ENCODE peak calls at places on chromosomes 4 and X, in nine cellular contexts. O is body of pancreas, L is aorta, X is thoracic aorta, E is endodermal cell, H is SK-N-MC, F is heart right ventricle, D is OCI-LY7, P is endothelial cell of umbilical vein. M is an unnamed sample.
A peak's percentile ranks its signal among the peaks of the same experiment; 100 is the strongest.

GRCh38 chrX:1242901-1243402 is 25.7 kb upstream of the CSF2RA start:
- DNase-seq in F (no peak), D (no peak), L (peak; percentile 28), X (no peak), E (peak; percentile 82), O (no peak), P (no peak), H (no peak), M (no peak)

GRCh38 chr4:189533603-189534002 is 407.1 kb upstream of the FRG1 start:
- DNase-seq in P (no peak), F (no peak), D (no peak), X (no peak), L (no peak), E (no peak), H (no peak), O (no peak), M (no peak)

GRCh38 chr4:1516261-1516660 is 110.0 kb upstream of the NKX1-1 start:
- DNase-seq in L (peak; percentile 49), O (no peak), X (no peak), F (no peak), P (no peak), E (no peak), H (no peak), D (no peak), M (no peak)

GRCh38 chrX:108309144-108309543 is 129.1 kb downstream of the COL4A6 start:
- DNase-seq in O (no peak), E (no peak), F (no peak), D (no peak), L (no peak), P (peak; percentile 19), X (no peak), H (no peak), M (no peak)

GRCh38 chr4:126748736-126749135 is 884.0 kb upstream of the INTU start:
- DNase-seq in F (no peak), D (no peak), L (no peak), P (no peak), X (no peak), H (no peak), E (no peak), O (no peak), M (no peak)

GRCh38 chr4:174365018-174365587 is 81.4 kb downstream of the CEP44 start:
- DNase-seq in P (peak; percentile 18), H (no peak), E (no peak), D (peak; percentile 42), F (peak; percentile 14), X (no peak), L (no peak), O (no peak), M (no peak)

GRCh38 chrX:40366661-40367060 is 214.1 kb upstream of the ATP6AP2 start:
- DNase-seq in L (no peak), H (no peak), D (no peak), X (no peak), O (no peak), F (no peak), P (no peak), E (peak; percentile 85), M (no peak)

GRCh38 chr4:29560452-29560851 is 1159.7 kb upstream of the PCDH7 start:
- DNase-seq in D (no peak), X (no peak), E (no peak), P (no peak), L (no peak), O (no peak), F (no peak), H (no peak), M (no peak)

GRCh38 chrX:47515941-47516649 is 33.1 kb upstream of the ZNF41 start:
- DNase-seq in L (no peak), E (no peak), F (no peak), H (no peak), D (no peak), X (no peak), P (no peak), O (no peak), M (no peak)

GRCh38 chr4:114056599-114056998 is 77.2 kb upstream of the ARSJ start:
- DNase-seq in O (no peak), F (no peak), D (no peak), L (no peak), E (no peak), X (no peak), P (no peak), H (no peak), M (no peak)

GRCh38 chr4:114052227-114052626 is 72.8 kb upstream of the ARSJ start:
- DNase-seq in L (no peak), F (peak; percentile 14), O (no peak), D (no peak), P (no peak), X (no peak), H (no peak), E (no peak), M (no peak)

GRCh38 chr4:114057746-114058145 is 78.3 kb upstream of the ARSJ start:
- DNase-seq in H (no peak), E (no peak), F (no peak), P (no peak), O (no peak), D (no peak), X (no peak), L (no peak), M (no peak)
- H3K9me3 ChIP-seq in H (no peaks in the 10 kb centered on the region), E (peaks cover 40% of the 10 kb centered on the region), F (no peaks in the 10 kb centered on the region), P (no peaks in the 10 kb centered on the region), O (no peaks in the 10 kb centered on the region), D (no peaks in the 10 kb centered on the region), X (no peaks in the 10 kb centered on the region), L (no peaks in the 10 kb centered on the region), M (peaks cover 2% of the 10 kb centered on the region)

GRCh38 chr4:168265327-168265726 is 53.2 kb downstream of the DDX60 start:
- DNase-seq in D (no peak), F (peak; percentile 20), O (no peak), L (no peak), X (no peak), H (no peak), P (no peak), E (no peak), M (no peak)
- H3K36me3 ChIP-seq in D (no peaks in the 10 kb centered on the region), F (peaks cover 81% of the 10 kb centered on the region), O (no peaks in the 10 kb centered on the region), L (peaks cover 3% of the 10 kb centered on the region), X (peaks cover 13% of the 10 kb centered on the region), H (no peaks in the 10 kb centered on the region), P (peaks cover 2% of the 10 kb centered on the region), E (no peaks in the 10 kb centered on the region), M (no peaks in the 10 kb centered on the region)

GRCh38 chr4:186712690-186713089 is 11.0 kb downstream of the FAT1 start:
- DNase-seq in X (no peak), O (no peak), P (no peak), D (no peak), E (no peak), H (no peak), L (no peak), F (peak; percentile 67), M (no peak)
- H3K9me3 ChIP-seq in X (no peaks in the 10 kb centered on the region), O (no peaks in the 10 kb centered on the region), P (no peaks in the 10 kb centered on the region), D (no peaks in the 10 kb centered on the region), E (no peaks in the 10 kb centered on the region), H (no peaks in the 10 kb centered on the region), L (no peaks in the 10 kb centered on the region), F (no peaks in the 10 kb centered on the region), M (peaks cover 2% of the 10 kb centered on the region)

GRCh38 chr4:83326546-83326945 is 8.1 kb downstream of the HPSE start:
- DNase-seq in F (no peak), H (no peak), O (no peak), E (no peak), X (no peak), D (no peak), L (no peak), P (no peak), M (no peak)

GRCh38 chr4:83329521-83330105 is 5.0 kb downstream of the HPSE start:
- DNase-seq in L (no peak), F (no peak), H (no peak), X (no peak), P (peak; percentile 63), E (no peak), D (no peak), O (no peak), M (no peak)

GRCh38 chr4:83331959-83332358 is 2.7 kb downstream of the HPSE start:
- DNase-seq in P (no peak), O (no peak), E (no peak), D (no peak), H (no peak), L (no peak), F (no peak), X (no peak), M (no peak)

GRCh38 chr4:83323136-83323535 is 11.5 kb downstream of the HPSE start:
- DNase-seq in P (no peak), L (no peak), H (no peak), O (no peak), X (no peak), D (no peak), F (no peak), E (no peak), M (no peak)

DNA sequence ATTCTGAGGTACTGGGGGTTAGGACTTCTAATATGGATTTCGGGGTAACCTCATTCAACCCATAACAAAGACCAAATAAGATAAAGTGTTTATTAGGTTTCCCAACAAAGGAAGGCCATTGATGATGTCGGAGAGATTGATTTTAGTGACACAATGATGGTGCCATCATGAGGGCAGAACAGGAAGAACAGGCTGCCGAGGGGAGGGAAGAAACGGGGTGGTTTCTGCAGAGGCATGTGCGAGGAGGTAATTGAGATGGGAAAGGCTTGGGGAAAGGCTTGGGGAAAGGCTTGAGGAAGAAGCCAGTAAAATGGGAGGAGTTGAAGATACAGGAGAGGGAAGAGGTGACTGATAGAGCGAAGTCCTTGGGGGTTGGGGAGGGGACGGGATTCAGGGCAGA is 6.2 kb downstream of the HPSE start:
- DNase-seq in E (peak; percentile 75), X (no peak), D (no peak), F (no peak), L (no peak), P (peak; percentile 15), H (no peak), O (no peak), M (no peak)
- H3K36me3 ChIP-seq in E (no peaks in the 10 kb centered on the region), X (no peaks in the 10 kb centered on the region), D (no peaks in the 10 kb centered on the region), F (no peaks in the 10 kb centered on the region), L (no peaks in the 10 kb centered on the region), P (no peaks in the 10 kb centered on the region), H (no peaks in the 10 kb centered on the region), O (no peaks in the 10 kb centered on the region), M (no peaks in the 10 kb centered on the region)

DNA sequence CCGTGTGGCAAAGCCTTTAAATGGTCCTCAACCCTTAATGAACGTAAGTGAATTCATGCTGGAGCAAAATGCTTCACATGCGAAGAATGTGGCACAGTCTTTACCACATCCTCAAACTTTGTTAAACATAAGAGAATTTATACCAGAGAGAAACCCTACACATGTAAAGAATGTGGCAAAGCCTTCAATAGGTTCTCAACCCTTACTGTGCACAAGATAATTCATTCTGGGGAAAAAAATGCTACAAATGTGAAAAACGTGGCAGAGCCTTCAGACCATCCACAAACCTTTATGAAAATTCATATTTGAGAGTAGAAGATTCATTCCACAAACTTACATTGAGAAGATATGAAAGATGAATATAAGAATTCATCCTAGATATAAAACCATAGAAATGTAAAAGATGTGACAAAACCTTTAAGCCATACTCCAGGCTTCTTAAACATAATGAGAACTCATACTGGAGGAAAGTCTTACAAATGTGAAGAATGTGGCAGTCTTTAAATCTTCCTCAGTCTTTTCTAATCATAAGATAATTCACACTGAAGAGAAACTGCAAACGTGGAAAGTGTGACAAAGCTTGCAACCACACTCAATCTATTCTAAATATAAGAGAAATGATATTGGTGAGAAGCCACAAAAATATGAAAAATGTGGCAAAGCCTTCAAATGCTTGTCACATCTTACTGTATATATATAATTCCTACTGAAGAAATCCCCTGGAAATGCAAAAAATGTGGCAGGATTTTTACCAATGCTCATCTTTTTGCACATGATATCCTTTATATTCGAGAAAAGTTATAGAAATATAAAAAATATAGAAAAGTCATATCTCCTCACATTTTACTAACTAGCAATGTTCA is 36.9 kb downstream of the ZNF141 start:
- DNase-seq in L (no peak), P (no peak), H (no peak), E (no peak), O (no peak), F (no peak), X (no peak), D (no peak), M (no peak)
- H3K9me3 ChIP-seq in L (peaks cover 21% of the 10 kb centered on the region), P (peaks cover 19% of the 10 kb centered on the region), H (peaks cover 24% of the 10 kb centered on the region), E (peaks cover 98% of the 10 kb centered on the region), O (peaks cover 66% of the 10 kb centered on the region), F (peaks cover 35% of the 10 kb centered on the region), X (peaks cover 96% of the 10 kb centered on the region), D (peaks cover 71% of the 10 kb centered on the region), M (peaks cover 30% of the 10 kb centered on the region)